ENCODE peak calls at places on chromosomes 4 and X, in six cellular contexts. U is activated CD8-positive, alpha-beta T cell treated with anti-CD3 and anti-CD28 coated beads for 36 hours; I is neural crest cell; P is cardiac fibroblast; X is cardiac muscle cell; J is A549. Z is an unnamed sample.

GRCh38 chr4:181688416-181688815 is 554.8 kb upstream of the TENM3 start:
- DNase-seq in U (no peak), I (no peak), P (peak), X (no peak), J (no peak), Z (no peak)

GRCh38 chr4:185847352-185848078 is 35.5 kb upstream of the SORBS2 start:
- DNase-seq in U (no peak), I (no peak), P (peak), X (peak), J (peak), Z (no peak)

GRCh38 chrX:125203737-125204578 is 115.7 kb upstream of the TEX13C start:
- DNase-seq in U (peak), I (peak), P (peak), X (peak), J (no peak), Z (peak)

GRCh38 chr4:128571747-128572146 is 237.8 kb upstream of the JADE1 start:
- DNase-seq in U (no peak), I (no peak), P (peak), X (no peak), J (peak), Z (no peak)

GRCh38 chr4:3486556-3487270 is 23.6 kb downstream of the DOK7 start:
- DNase-seq in U (no peak), I (no peak), P (no peak), X (peak), J (no peak), Z (no peak)

GRCh38 chrX:120839506-120839905 is 36.2 kb downstream of the CT47B1 start:
- DNase-seq in U (no peak), I (no peak), P (peak), X (no peak), J (no peak), Z (no peak)

GRCh38 chrX:43718956-43719355 is 62.9 kb downstream of the MAOA start:
- DNase-seq in U (no peak), I (no peak), P (no peak), X (no peak), J (no peak), Z (no peak)

GRCh38 chr4:87049508-87049907 is 114.7 kb downstream of the AFF1 start:
- DNase-seq in U (no peak), I (no peak), P (no peak), X (no peak), J (no peak), Z (no peak)

GRCh38 chr4:101348367-101348827 is 1.1 kb upstream of the PPP3CA start:
- DNase-seq in U (peak), I (no peak), P (no peak), X (no peak), J (peak), Z (no peak)

GRCh38 chr4:53100801-53101581 is 238.9 kb downstream of the RASL11B start:
- DNase-seq in U (no peak), I (no peak), P (peak), X (no peak), J (no peak), Z (no peak)

GRCh38 chr4:23225564-23225963 is 532.8 kb downstream of the GBA3 start:
- DNase-seq in U (no peak), I (no peak), P (no peak), X (no peak), J (no peak), Z (no peak)

GRCh38 chr4:183204793-183205192 is 105.7 kb downstream of the WWC2 start:
- DNase-seq in U (no peak), I (no peak), P (no peak), X (no peak), J (no peak), Z (no peak)

GRCh38 chr4:183200453-183200852 is 101.4 kb downstream of the WWC2 start:
- DNase-seq in U (no peak), I (no peak), P (peak), X (no peak), J (no peak), Z (peak)

GRCh38 chr4:183205193-183205592 is 106.1 kb downstream of the WWC2 start:
- DNase-seq in U (no peak), I (no peak), P (no peak), X (no peak), J (no peak), Z (no peak)

GRCh38 chr4:183197140-183197539 is 98.1 kb downstream of the WWC2 start:
- DNase-seq in U (no peak), I (no peak), P (no peak), X (no peak), J (no peak), Z (no peak)

DNA sequence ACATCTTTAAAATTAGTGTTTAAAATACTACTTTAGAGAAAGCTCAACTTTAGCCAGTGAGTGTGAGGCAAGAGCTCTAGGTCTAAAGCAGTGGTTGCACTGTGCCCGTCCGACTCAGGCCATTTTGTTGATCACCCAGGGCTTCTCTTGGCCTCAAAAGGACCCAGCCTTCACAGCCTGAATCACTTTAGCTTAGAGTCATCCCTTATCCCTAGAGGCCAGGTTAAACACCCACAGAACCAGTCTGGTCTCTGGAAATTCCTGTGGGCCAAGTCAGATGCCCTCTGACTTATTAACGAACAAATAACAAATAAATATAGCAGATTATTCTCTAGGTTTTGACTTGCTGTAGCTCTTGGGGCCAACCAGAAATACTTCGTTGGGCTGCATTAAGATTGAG is 102.3 kb downstream of the WWC2 start:
- DNase-seq in U (no peak), I (no peak), P (peak), X (no peak), J (no peak), Z (no peak)
- TF ChIP-seq CTCF in U (no peak), I (no peak), P (no peak), X (no peak), J (no peak), Z (no peak)

GRCh38 chr4:42401171-42401570 is 3.9 kb downstream of the SHISA3 start:
- DNase-seq in U (no peak), I (no peak), P (no peak), X (no peak), J (no peak), Z (no peak)
- TF ChIP-seq CTCF in U (no peak), I (no peak), P (peak), X (peak), J (no peak), Z (no peak)

GRCh38 chr4:131296192-131296591 is 1852.9 kb upstream of the PCDH10 start:
- DNase-seq in U (no peak), I (no peak), P (no peak), X (no peak), J (no peak), Z (no peak)

GRCh38 chr4:131304686-131305085 is 1844.4 kb upstream of the PCDH10 start:
- DNase-seq in U (no peak), I (no peak), P (no peak), X (no peak), J (no peak), Z (no peak)

DNA sequence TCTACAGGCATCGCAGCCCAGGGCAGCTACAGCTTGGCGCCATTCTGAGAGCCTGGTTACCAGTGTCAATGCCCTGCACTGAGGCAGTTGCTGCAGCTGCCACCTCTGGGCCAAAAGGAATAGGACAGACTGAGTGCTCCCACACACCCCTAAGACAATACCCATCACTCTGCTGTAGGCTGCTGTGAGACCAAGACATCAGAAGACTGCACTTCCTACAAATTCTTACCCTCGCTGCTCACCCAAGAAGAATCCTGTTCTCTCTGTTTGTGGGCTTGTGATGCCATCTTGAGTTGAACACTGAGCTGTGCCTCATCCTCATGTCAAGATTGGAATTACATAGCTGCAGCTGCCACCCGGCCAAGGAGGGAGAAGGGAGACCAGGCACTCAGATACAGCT is 1847.0 kb upstream of the PCDH10 start:
- DNase-seq in U (no peak), I (no peak), P (no peak), X (no peak), J (no peak), Z (no peak)
- TF ChIP-seq CTCF in U (no peak), I (no peak), P (no peak), X (no peak), J (no peak), Z (no peak)

GRCh38 chrX:85107407-85107806 is 103.7 kb downstream of the APOOL start:
- DNase-seq in U (no peak), I (no peak), P (peak), X (no peak), J (no peak), Z (peak)

GRCh38 chrX:85108165-85108564 is 104.5 kb downstream of the APOOL start:
- DNase-seq in U (no peak), I (no peak), P (peak), X (no peak), J (no peak), Z (no peak)

GRCh38 chrX:85111347-85111746 is 107.7 kb downstream of the APOOL start:
- DNase-seq in U (peak), I (no peak), P (peak), X (peak), J (no peak), Z (no peak)

GRCh38 chrX:85112270-85112669 is 108.6 kb downstream of the APOOL start:
- DNase-seq in U (no peak), I (no peak), P (no peak), X (no peak), J (no peak), Z (no peak)

DNA sequence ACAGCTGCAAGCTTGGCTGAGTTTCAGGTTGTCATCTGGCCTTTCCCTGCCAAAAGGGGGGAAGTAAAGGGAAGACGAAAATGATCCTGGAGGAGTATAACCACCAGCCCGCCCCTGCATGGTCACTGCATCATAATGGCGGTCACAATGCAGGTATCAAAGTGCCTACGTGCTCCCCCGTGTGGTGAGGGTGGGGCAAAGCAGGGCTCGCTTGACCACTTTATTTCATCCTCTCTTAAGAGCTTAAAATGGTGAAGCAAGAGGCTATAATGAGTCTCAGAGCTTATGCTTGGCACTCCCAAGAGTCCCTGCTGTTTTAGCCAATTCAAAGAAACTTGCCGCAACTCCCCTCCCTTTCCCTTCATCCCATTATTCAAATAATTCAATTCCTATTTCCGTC is 105.6 kb downstream of the APOOL start:
- DNase-seq in U (peak), I (no peak), P (peak), X (no peak), J (peak), Z (no peak)
- TF ChIP-seq CTCF in U (no peak), I (peak), P (peak), X (peak), J (peak), Z (peak)

DNA sequence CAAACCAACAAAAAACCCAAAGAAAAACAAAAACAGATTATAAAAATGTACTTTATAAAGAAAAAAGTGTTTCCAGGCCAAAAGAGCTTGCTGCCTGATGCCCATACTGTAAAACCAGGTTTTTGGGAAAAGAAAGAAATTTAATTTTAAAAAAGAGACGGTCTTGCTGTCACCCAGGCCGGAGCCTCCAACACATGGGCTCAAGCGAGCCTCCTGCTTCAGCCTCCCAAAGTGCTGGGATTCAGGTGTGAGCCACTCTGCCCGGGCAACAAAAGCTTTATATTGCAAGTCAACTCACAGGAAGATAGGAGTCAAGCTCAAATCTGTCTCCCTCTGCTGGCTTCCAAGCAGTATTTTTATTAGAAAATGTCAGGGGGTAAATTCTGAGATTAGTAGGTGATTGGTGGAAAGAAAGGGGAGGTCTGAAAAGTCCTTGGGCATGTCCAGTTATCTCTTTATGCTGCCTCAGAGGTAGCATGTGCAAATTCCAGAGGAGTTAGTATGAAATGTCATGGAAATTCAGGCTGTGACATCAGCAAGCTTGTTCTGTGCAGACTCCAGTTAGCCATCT is 39.4 kb downstream of the MGST2 start:
- DNase-seq in U (no peak), I (no peak), P (peak), X (no peak), J (peak), Z (no peak)
- TF ChIP-seq CTCF in U (peak), I (peak), P (peak), X (peak), J (no peak), Z (peak)

GRCh38 chrX:35726176-35726575 is 72.0 kb upstream of the MAGEB16 start:
- DNase-seq in U (no peak), I (no peak), P (peak), X (peak), J (no peak), Z (no peak)
- TF ChIP-seq CTCF in U (no peak), I (peak), P (no peak), X (peak), J (peak), Z (no peak)

GRCh38 chr4:121326580-121326979 is 54.2 kb downstream of the QRFPR start:
- DNase-seq in U (no peak), I (no peak), P (no peak), X (no peak), J (no peak), Z (no peak)
- TF ChIP-seq CTCF in U (no peak), I (no peak), P (no peak), X (no peak), J (no peak), Z (no peak)

DNA sequence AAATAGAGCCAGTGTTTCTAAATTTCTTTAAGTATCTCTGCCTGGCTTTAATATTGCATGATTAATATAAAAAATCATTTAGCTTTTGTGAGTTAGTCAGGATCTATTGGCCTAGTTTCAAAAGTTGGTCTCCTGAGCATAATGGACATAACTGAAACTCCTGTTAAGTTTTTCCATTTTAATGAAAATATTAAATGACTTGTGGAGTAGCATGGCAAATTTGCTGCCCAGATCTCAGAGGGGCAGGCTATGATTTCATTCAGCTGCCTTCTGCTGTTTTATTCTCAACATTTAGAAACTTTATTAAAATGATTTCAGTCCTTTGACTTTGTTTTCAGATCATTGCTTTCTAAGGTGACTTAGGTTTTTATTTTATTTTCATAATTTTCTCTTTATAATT is 962.9 kb upstream of the GRID2 start:
- DNase-seq in U (no peak), I (no peak), P (no peak), X (no peak), J (no peak), Z (no peak)
- TF ChIP-seq CTCF in U (no peak), I (no peak), P (no peak), X (no peak), J (no peak), Z (no peak)

DNA sequence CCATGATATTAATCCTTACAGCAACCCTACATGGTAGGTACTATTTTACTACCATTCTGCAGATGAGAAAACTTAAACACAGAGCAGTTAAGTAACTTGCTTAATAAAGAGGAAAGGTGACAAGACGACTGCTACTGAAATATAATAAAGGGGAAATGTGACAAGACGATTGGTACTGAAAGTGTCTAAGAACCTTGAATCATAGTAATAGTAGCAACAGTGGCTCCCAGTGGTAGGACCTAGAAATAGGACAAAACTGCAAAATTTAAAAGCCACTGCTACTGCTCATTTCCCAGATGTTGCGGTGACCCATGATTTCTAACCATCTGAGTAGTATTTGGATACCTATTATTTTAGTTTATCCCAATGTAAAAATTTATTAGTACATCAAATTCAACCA is 89.5 kb downstream of the TASL start:
- DNase-seq in U (no peak), I (peak), P (peak), X (peak), J (peak), Z (no peak)
- TF ChIP-seq CTCF in U (no peak), I (peak), P (peak), X (peak), J (peak), Z (no peak)

GRCh38 chr4:140867338-140867737 is 111.2 kb upstream of the TBC1D9 start:
- DNase-seq in U (no peak), I (no peak), P (no peak), X (peak), J (no peak), Z (no peak)
- TF ChIP-seq CTCF in U (no peak), I (no peak), P (no peak), X (no peak), J (no peak), Z (no peak)

Z was measured in psoas muscle.